ENCODE peak calls at places on chromosomes 11 and 22, in eight cellular contexts. Z, K, Y, A, B, O, U and H are unnamed samples.

GRCh38 chr11:13465909-13466371 is 2.9 kb upstream of the BTBD10 start:
- DNase-seq in Z (no peak), O (peak; percentile 61), K (no peak), A (peak; percentile 18), Y (peak; percentile 46), B (no peak), U (no peak), H (peak; percentile 74)

GRCh38 chr11:706957-707816 is 1.2 kb downstream of the EPS8L2 start:
- DNase-seq in K (peak; percentile 71), Z (no peak), O (no peak), A (no peak), U (no peak), B (no peak), Y (peak; percentile 87), H (peak; percentile 17)

GRCh38 chr11:104876838-104877500 is 21.3 kb downstream of the CASP12 start:
- DNase-seq in O (no peak), U (no peak), B (no peak), K (no peak), Y (no peak), A (no peak), Z (no peak), H (no peak)

GRCh38 chr11:102552447-102553200 is 22.1 kb upstream of the MMP7 start:
- DNase-seq in U (no peak), A (no peak), B (no peak), Y (peak; percentile 63), K (no peak), Z (no peak), O (no peak), H (peak; percentile 20)

GRCh38 chr11:30487200-30487898 is 98.8 kb downstream of the MPPED2 start:
- DNase-seq in O (no peak), Y (no peak), K (peak; percentile 45), Z (no peak), B (no peak), A (peak; percentile 9), U (no peak), H (peak; percentile 54)

GRCh38 chr11:128859563-128860441 is 7.3 kb downstream of the KCNJ1 start:
- DNase-seq in Y (peak; percentile 80), B (peak; percentile 64), A (peak; percentile 63), U (peak; percentile 8), K (peak; percentile 86), O (peak; percentile 52), Z (no peak), H (peak; percentile 68)

GRCh38 chr11:121656333-121657090 is 203.7 kb upstream of the SORL1-AS1 start:
- DNase-seq in A (peak; percentile 29), Z (no peak), K (no peak), Y (no peak), U (no peak), O (no peak), B (no peak), H (peak; percentile 47)

GRCh38 chr22:43238526-43239006 is 51.6 kb upstream of the TTLL12 start:
- DNase-seq in O (peak; percentile 8), K (no peak), U (no peak), B (peak; percentile 61), A (no peak), Y (no peak), Z (no peak), H (no peak)

GRCh38 chr11:10295056-10295901 is 1.3 kb upstream of the SBF2 start:
- DNase-seq in U (no peak), B (no peak), Y (no peak), K (no peak), O (no peak), A (no peak), Z (no peak), H (peak; percentile 14)

GRCh38 chr22:35310556-35311550 is 11.2 kb downstream of the TOM1 start:
- DNase-seq in Y (peak; percentile 42), B (no peak), Z (no peak), O (no peak), A (no peak), U (no peak), K (no peak), H (peak; percentile 6)

GRCh38 chr11:117595440-117595839 is 201.6 kb downstream of the DSCAML1 start:
- DNase-seq in K (no peak), Z (no peak), O (no peak), B (no peak), A (no peak), Y (no peak), U (no peak), H (no peak)

GRCh38 chr11:22177186-22177585 is 15.7 kb upstream of the ANO5 start:
- DNase-seq in B (no peak), Z (no peak), K (no peak), U (no peak), Y (no peak), A (no peak), O (no peak), H (no peak)

GRCh38 chr11:113885897-113886296 is 10.5 kb upstream of the USP28 start:
- DNase-seq in K (no peak), Y (peak; percentile 59), Z (no peak), A (no peak), B (no peak), O (no peak), U (no peak), H (no peak)

GRCh38 chr11:119666463-119667131 is 62.4 kb downstream of the NECTIN1 start:
- DNase-seq in K (peak; percentile 83), Y (peak; percentile 94), B (peak; percentile 88), O (peak; percentile 75), Z (peak; percentile 15), A (peak; percentile 70), U (peak; percentile 22), H (peak; percentile 64)

GRCh38 chr22:45783690-45784089 is 112.1 kb downstream of the ATXN10 start:
- DNase-seq in Z (no peak), B (no peak), A (no peak), Y (no peak), K (no peak), U (no peak), O (no peak), H (no peak)

GRCh38 chr11:65134240-65134951 is at the start of gene SYVN1:
- DNase-seq in U (peak; percentile 64), Y (peak; percentile 92), A (peak; percentile 89), O (peak; percentile 77), K (peak; percentile 93), B (peak; percentile 96), Z (peak; percentile 65), H (peak; percentile 86)

GRCh38 chr22:19663286-19663815 is 51.0 kb upstream of the SEPTIN5 start:
- DNase-seq in Z (peak; percentile 54), U (peak; percentile 50), O (peak; percentile 83), B (peak; percentile 67), K (peak; percentile 69), Y (no peak), A (peak; percentile 13), H (peak; percentile 90)

GRCh38 chr22:20099099-20099711 is 16.7 kb upstream of the RANBP1 start:
- DNase-seq in Y (no peak), Z (no peak), O (no peak), A (no peak), B (no peak), K (peak; percentile 11), U (no peak), H (no peak)

GRCh38 chr22:22870577-22871398 is 16.8 kb upstream of the IGLL5 start:
- DNase-seq in O (no peak), K (no peak), A (no peak), Z (no peak), Y (no peak), U (no peak), B (no peak), H (peak; percentile 23)
- TF ChIP-seq CTCF in O (peak; percentile 10), K (no peak), A (no peak), Z (no peak), Y (peak; percentile 9), U (no peak), B (no peak), H (peak; percentile 41)

DNA sequence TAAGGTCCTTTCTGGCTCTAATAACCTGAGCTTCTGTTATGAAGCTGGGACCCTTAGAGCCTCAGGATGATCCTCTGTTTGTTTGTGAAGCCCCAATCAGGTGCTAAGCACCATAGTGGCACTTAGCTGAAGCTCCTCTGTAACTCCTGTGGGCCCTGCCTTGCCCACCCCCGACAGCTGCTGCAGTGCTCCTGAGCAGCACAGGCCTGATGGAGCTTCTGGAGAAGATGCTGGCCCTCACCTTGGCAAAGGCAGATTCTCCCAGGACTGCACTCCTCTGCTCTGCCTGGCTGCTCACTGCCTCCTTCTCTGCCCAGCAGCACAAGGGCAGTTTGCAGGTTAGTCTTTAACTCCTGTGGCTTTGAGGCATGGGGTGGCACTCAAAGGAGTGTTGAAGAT is 19.0 kb upstream of the CCDC134 start:
- DNase-seq in O (no peak), U (no peak), A (no peak), B (no peak), Y (no peak), K (no peak), Z (no peak), H (no peak)
- TF ChIP-seq CTCF in O (no peak), U (no peak), A (no peak), B (no peak), Y (no peak), K (no peak), Z (no peak), H (no peak)

DNA sequence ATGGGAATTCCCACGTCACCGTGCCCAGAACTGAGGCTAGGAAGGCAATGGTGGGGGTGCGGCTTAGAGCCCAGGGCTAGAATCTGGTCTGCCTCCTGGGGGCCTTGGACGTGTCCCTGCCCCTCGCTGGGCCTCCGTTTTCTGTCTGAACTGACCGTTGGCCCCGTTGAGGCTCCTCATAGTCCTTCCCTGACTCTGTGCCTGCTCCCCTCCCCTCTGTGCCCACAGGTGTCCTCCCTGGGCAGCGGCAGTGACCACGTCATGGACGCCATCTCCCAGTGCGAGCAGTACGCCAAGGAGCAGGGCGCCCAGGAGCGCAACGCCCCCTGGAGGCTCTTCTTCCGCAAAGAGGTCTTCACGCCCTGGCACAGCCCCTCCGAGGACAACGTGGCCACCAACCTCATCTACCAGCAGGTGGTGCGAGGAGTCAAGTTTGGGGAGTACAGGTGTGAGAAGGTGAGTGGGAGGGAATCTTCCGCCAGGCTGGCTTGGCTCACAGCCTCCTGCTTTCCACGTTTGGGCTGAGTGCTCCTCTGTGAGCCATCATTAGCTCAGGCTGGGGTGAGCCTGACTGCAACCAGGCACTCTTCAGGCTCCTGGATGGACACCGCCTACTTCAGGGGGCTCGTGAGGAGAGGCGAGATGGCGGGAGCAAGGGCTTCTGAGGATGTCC is 63.9 kb downstream of the MYO7A start:
- DNase-seq in O (peak; percentile 54), A (no peak), Z (no peak), U (peak; percentile 70), B (no peak), K (peak; percentile 76), Y (peak; percentile 90), H (peak; percentile 21)
- TF ChIP-seq CTCF in O (peak; percentile 60), A (peak; percentile 24), Z (peak; percentile 41), U (peak; percentile 95), B (no peak), K (peak; percentile 50), Y (peak; percentile 90), H (peak; percentile 61)

GRCh38 chr22:32204856-32205722 is at the start of gene RFPL2:
- DNase-seq in U (peak; percentile 75), A (no peak), O (no peak), Z (no peak), B (no peak), K (peak; percentile 69), Y (peak; percentile 75), H (peak; percentile 11)

GRCh38 chr22:32207971-32208480 is 3.2 kb upstream of the RFPL2 start:
- DNase-seq in O (no peak), K (no peak), B (no peak), A (no peak), Z (no peak), U (no peak), Y (no peak), H (no peak)

GRCh38 chr22:32205974-32206773 is 1.3 kb upstream of the RFPL2 start:
- DNase-seq in Z (no peak), Y (no peak), A (no peak), U (no peak), B (no peak), K (no peak), O (no peak), H (no peak)

GRCh38 chr22:32208681-32209080 is 3.8 kb upstream of the RFPL2 start:
- DNase-seq in Z (no peak), Y (no peak), K (no peak), U (no peak), B (no peak), O (no peak), A (no peak), H (no peak)

GRCh38 chr22:32206774-32207758 is 2.2 kb upstream of the RFPL2 start:
- DNase-seq in Y (peak; percentile 41), K (no peak), A (no peak), U (peak; percentile 54), Z (no peak), O (peak; percentile 14), B (no peak), H (peak; percentile 40)
- TF ChIP-seq CTCF in Y (peak; percentile 44), K (peak; percentile 57), A (no peak), U (peak; percentile 91), Z (peak; percentile 34), O (peak; percentile 50), B (peak; percentile 27), H (peak; percentile 71)